ENCODE peak calls at places on chromosomes 6 and 20, in four cellular contexts. X is fibroblast of mammary gland, I is choroid plexus epithelial cell, M is PC-3. B is an unnamed sample.

GRCh38 chr6:111553580-111553979 is 52.1 kb downstream of the TRAF3IP2 start:
- DNase-seq in X (no peak), I (no peak), M (no peak), B (no peak)

GRCh38 chr20:35702824-35703695 is 3.9 kb downstream of the ROMO1 start:
- DNase-seq in X (no peak), I (no peak), M (no peak), B (no peak)

GRCh38 chr6:170516783-170517616 is 36.1 kb downstream of the PSMB1 start:
- DNase-seq in X (peak; percentile 79), I (peak; percentile 89), M (peak; percentile 63), B (peak; percentile 83)

GRCh38 chr6:81938014-81938761 is 185.7 kb upstream of the TENT5A start:
- DNase-seq in X (peak; percentile 98), I (peak; percentile 93), M (peak; percentile 94), B (peak; percentile 90)

GRCh38 chr6:35042041-35042440 is 99.1 kb downstream of the TCP11 start:
- DNase-seq in X (no peak), I (no peak), M (no peak), B (no peak)

GRCh38 chr20:34112600-34113061 is 588 bp upstream of the EIF2S2 start:
- DNase-seq in X (peak; percentile 40), I (peak; percentile 66), M (no peak), B (peak; percentile 59)

GRCh38 chr6:146827216-146827928 is 228.6 kb downstream of the ADGB start:
- DNase-seq in X (no peak), I (no peak), M (peak; percentile 72), B (no peak)

GRCh38 chr6:51842487-51843469 is 244.6 kb downstream of the PKHD1 start:
- DNase-seq in X (no peak), I (no peak), M (no peak), B (no peak)

GRCh38 chr20:40564997-40565680 is 123.9 kb downstream of the MAFB start:
- DNase-seq in X (peak; percentile 92), I (peak; percentile 90), M (peak; percentile 63), B (peak; percentile 83)

GRCh38 chr6:153172815-153173214 is 41.7 kb upstream of the RGS17 start:
- DNase-seq in X (no peak), I (no peak), M (no peak), B (no peak)

GRCh38 chr20:62961310-62961783 is 8.8 kb downstream of the SLC17A9 start:
- DNase-seq in X (no peak), I (peak; percentile 38), M (no peak), B (no peak)

GRCh38 chr6:134233180-134233579 is 84.7 kb downstream of the SGK1 start:
- DNase-seq in X (no peak), I (no peak), M (no peak), B (no peak)

GRCh38 chr20:44418069-44418905 is 57.4 kb upstream of the TTPAL start:
- DNase-seq in X (no peak), I (no peak), M (no peak), B (no peak)

GRCh38 chr6:41659935-41660334 is 21.7 kb downstream of the MDFI start:
- DNase-seq in X (no peak), I (no peak), M (no peak), B (no peak)
- TF ChIP-seq CTCF in X (no peak), I (no peak), M (no peak), B (no peak)

GRCh38 chr6:14381225-14381887 is 263.8 kb downstream of the CD83 start:
- DNase-seq in X (no peak), I (no peak), M (no peak), B (no peak)
- H3K4me3 ChIP-seq in X (no peak overlapping the region), I (no peak overlapping the region), M (no peak overlapping the region), B (no peak overlapping the region)

GRCh38 chr6:168201799-168202198 is 117.8 kb downstream of the DACT2 start:
- DNase-seq in X (no peak), I (no peak), M (no peak), B (no peak)

GRCh38 chr6:168197636-168198301 is 118.8 kb upstream of the FRMD1 start:
- DNase-seq in X (no peak), I (no peak), M (no peak), B (no peak)

GRCh38 chr6:168198302-168199180 is 119.5 kb upstream of the FRMD1 start:
- DNase-seq in X (no peak), I (no peak), M (no peak), B (no peak)

GRCh38 chr6:168200571-168201134 is 118.9 kb downstream of the DACT2 start:
- DNase-seq in X (no peak), I (no peak), M (no peak), B (no peak)

GRCh38 chr6:168201383-168201782 is 118.2 kb downstream of the DACT2 start:
- DNase-seq in X (no peak), I (no peak), M (no peak), B (no peak)
- TF ChIP-seq CTCF in X (no peak), I (peak; percentile 24), M (peak; percentile 33), B (peak; percentile 20)

DNA sequence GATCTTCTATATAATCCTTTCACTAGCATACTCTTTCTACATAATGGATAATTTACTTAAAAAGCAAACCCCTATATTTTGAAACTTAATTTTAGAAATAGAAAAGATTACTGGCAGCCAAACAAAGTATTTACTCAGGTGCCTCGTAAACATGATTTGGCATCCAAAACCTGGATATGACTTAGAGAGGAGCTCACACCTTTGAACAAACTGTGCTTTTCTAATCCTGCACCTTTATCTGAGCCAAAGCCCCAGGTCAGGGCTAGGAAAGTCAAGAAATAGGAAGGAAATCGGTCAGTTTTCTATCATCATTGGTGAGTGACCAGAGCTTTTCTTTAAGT is 170.9 kb downstream of the PHF3 start:
- DNase-seq in X (no peak), I (no peak), M (no peak), B (no peak)
- H3K4me3 ChIP-seq in X (no peak overlapping the region), I (no peak overlapping the region), M (peak overlapping the region; percentile 59), B (peak overlapping the region; percentile 40)

GRCh38 chr20:51356871-51357270 is 185.6 kb downstream of the NFATC2 start:
- DNase-seq in X (no peak), I (no peak), M (no peak), B (no peak)
- TF ChIP-seq CTCF in X (no peak), I (no peak), M (no peak), B (no peak)

DNA sequence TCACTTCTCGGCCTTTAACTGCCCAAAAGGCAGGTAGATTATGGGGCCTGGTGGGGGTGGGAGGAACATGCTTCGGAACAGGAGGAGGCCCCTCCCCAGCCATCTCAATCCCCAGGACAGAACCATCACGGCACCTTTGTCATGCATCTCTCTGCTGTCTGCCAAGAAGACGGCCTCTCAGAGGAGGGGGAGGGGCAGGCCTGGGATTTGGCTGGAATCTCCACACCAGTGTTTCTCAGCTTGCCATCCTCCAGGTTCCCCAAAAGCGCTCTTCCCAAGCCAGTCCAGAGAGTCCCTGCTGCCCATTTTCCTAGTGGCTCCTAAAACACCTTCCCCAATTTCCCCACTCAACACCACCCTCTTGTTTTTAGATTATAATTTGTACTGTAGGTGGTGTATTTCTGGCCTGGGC is 2.5 kb upstream of the POU5F1 start:
- DNase-seq in X (no peak), I (no peak), M (no peak), B (no peak)
- H3K4me3 ChIP-seq in X (no peak overlapping the region), I (no peak overlapping the region), M (no peak overlapping the region), B (no peak overlapping the region)

DNA sequence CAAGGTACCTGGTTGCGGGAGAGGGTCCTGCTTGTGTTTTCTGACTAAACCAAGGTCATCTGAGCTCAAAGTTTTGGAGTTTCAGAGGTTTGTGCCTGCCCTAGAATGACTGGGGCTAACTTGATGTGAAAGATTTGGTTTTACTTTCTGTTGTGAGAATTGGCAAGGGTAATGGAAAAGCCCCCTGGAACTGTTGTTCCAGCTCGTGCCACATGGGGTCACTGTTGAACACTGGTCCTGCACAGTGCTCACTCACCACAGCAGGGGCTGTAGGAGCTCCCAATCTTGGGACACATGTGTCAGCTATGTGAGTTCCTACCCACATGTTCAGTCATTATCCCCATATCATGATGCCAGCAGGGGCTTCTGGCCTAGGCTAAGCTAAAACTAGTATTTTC is 6.5 kb downstream of the TGM6 start:
- DNase-seq in X (peak; percentile 43), I (peak; percentile 50), M (peak; percentile 44), B (peak; percentile 33)
- TF ChIP-seq CTCF in X (peak; percentile 60), I (peak; percentile 61), M (peak; percentile 68), B (peak; percentile 50)

DNA sequence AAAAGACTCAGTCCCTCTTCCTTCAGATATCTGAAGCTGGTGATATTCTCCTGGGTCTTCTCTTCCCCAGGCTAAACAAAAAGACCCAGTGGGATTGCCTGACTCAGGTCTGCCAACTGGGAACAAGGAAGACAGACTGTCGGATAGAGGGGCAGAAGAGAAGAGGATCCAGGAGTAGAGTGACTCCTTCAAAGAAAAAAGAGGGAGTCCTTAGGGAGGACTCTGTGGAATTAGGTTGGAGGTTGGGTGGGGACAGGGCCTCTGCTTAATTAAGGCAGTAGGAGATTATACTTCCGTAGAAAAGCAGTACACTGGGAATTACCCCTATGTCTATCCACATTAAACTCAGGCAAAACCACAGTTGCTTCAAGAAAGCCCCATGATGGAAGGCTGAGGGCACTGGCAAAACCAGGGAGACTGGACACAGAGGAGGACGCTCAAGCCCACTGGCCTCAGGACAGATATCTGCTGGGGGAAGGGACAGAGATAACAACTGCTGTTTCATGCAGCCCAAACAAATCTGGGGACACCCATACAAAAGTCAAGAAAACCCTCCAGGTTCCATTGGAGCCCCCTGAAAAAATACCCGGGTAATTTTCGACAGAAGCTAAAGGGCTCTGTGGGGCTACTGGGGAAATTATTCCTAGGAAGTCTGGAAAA is 5.7 kb downstream of the BCL2L1 start:
- DNase-seq in X (no peak), I (no peak), M (no peak), B (no peak)
- H3K4me3 ChIP-seq in X (peak overlapping the region; percentile 0), I (no peak overlapping the region), M (peak overlapping the region; percentile 95), B (no peak overlapping the region)